ENCODE peak calls at places on chromosome 13, in eight cellular contexts. P is astrocyte; R is left ventricle myocardium inferior; G is small intestine; H is CD8-positive, alpha-beta T cell; Q is fibroblast of lung; W is hepatocyte; C is H1. U is an unnamed sample. For H3K36me3, the result is how much of the 10 kb centered on the place peaks cover.

GRCh38 chr13:29925457-29925856 is 75.0 kb upstream of the UBL3 start:
- DNase-seq in P (peak), R (peak), G (peak), H (no peak), Q (peak), W (peak), C (no peak), U (peak)

GRCh38 chr13:113220877-113221276 is 11.5 kb downstream of the CUL4A start:
- DNase-seq in P (peak), R (peak), G (no peak), H (no peak), Q (peak), W (no peak), C (no peak), U (no peak)

GRCh38 chr13:87123987-87124784 is 547.0 kb upstream of the SLITRK5 start:
- DNase-seq in P (peak), R (peak), G (no peak), H (no peak), Q (peak), W (peak), C (no peak), U (no peak)

GRCh38 chr13:52707375-52707774 is 32.2 kb downstream of the CNMD start:
- DNase-seq in P (no peak), R (no peak), G (no peak), H (no peak), Q (no peak), W (no peak), C (no peak), U (no peak)

GRCh38 chr13:89514534-89515312 is 1832.8 kb upstream of the MIR17HG start:
- DNase-seq in P (peak), R (no peak), G (no peak), H (no peak), Q (peak), W (peak), C (no peak), U (no peak)

GRCh38 chr13:91133941-91134772 is 213.3 kb upstream of the MIR17HG start:
- DNase-seq in P (peak), R (no peak), G (peak), H (no peak), Q (peak), W (peak), C (no peak), U (no peak)

GRCh38 chr13:30551194-30551593 is 66.5 kb upstream of the USPL1 start:
- DNase-seq in P (no peak), R (no peak), G (peak), H (no peak), Q (no peak), W (peak), C (no peak), U (no peak)

GRCh38 chr13:22014469-22014868 is 343.6 kb downstream of the FGF9 start:
- DNase-seq in P (no peak), R (no peak), G (no peak), H (no peak), Q (no peak), W (peak), C (no peak), U (no peak)

GRCh38 chr13:30864352-30865130 is 41.5 kb upstream of the MEDAG start:
- DNase-seq in P (peak), R (no peak), G (no peak), H (no peak), Q (peak), W (peak), C (no peak), U (no peak)

GRCh38 chr13:97318532-97318931 is 96.4 kb downstream of the MBNL2 start:
- DNase-seq in P (no peak), R (no peak), G (no peak), H (no peak), Q (no peak), W (no peak), C (no peak), U (no peak)

GRCh38 chr13:101515504-101515903 is 63.0 kb downstream of the ITGBL1 start:
- DNase-seq in P (no peak), R (no peak), G (no peak), H (no peak), Q (no peak), W (no peak), C (no peak), U (no peak)

GRCh38 chr13:74920361-74920760 is 561.6 kb downstream of the TBC1D4 start:
- DNase-seq in P (no peak), R (no peak), G (no peak), H (no peak), Q (no peak), W (no peak), C (no peak), U (no peak)

GRCh38 chr13:37648604-37649003 is 50.0 kb upstream of the POSTN start:
- DNase-seq in P (peak), R (no peak), G (no peak), H (no peak), Q (peak), W (no peak), C (no peak), U (no peak)

GRCh38 chr13:23161176-23161825 is 19.5 kb upstream of the SGCG start:
- DNase-seq in P (no peak), R (no peak), G (no peak), H (no peak), Q (no peak), W (no peak), C (no peak), U (no peak)

GRCh38 chr13:30308548-30308947 is 1.2 kb upstream of the KATNAL1 start:
- DNase-seq in P (peak), R (no peak), G (no peak), H (no peak), Q (peak), W (peak), C (no peak), U (no peak)

GRCh38 chr13:31742102-31742695 is 2.9 kb downstream of the RXFP2 start:
- DNase-seq in P (peak), R (peak), G (peak), H (peak), Q (peak), W (peak), C (peak), U (no peak)

GRCh38 chr13:73035660-73036059 is 23.1 kb upstream of the KLF5 start:
- DNase-seq in P (no peak), R (no peak), G (no peak), H (no peak), Q (no peak), W (peak), C (no peak), U (no peak)

GRCh38 chr13:27500806-27501534 is 50.6 kb upstream of the MTIF3 start:
- DNase-seq in P (no peak), R (no peak), G (no peak), H (no peak), Q (peak), W (peak), C (no peak), U (no peak)

GRCh38 chr13:94093652-94094310 is 385.7 kb downstream of the DCT start:
- DNase-seq in P (no peak), R (no peak), G (no peak), H (no peak), Q (no peak), W (no peak), C (no peak), U (no peak)

GRCh38 chr13:90950134-90950533 is 397.4 kb upstream of the MIR17HG start:
- DNase-seq in P (no peak), R (no peak), G (no peak), H (no peak), Q (no peak), W (peak), C (no peak), U (no peak)

GRCh38 chr13:108176685-108177274 is 38.6 kb downstream of the LIG4 start:
- DNase-seq in P (no peak), R (no peak), G (peak), H (peak), Q (no peak), W (peak), C (peak), U (no peak)

GRCh38 chr13:113322043-113322461 is 25.0 kb downstream of the LAMP1 start:
- DNase-seq in P (no peak), R (no peak), G (no peak), H (no peak), Q (no peak), W (no peak), C (no peak), U (no peak)

GRCh38 chr13:92719868-92720267 is 506.7 kb upstream of the GPC6 start:
- DNase-seq in P (no peak), R (no peak), G (peak), H (no peak), Q (no peak), W (no peak), C (no peak), U (no peak)

GRCh38 chr13:78201411-78201810 is 282.8 kb upstream of the EDNRB start:
- DNase-seq in P (no peak), R (no peak), G (no peak), H (no peak), Q (no peak), W (no peak), C (no peak), U (no peak)

GRCh38 chr13:21420706-21421105 is 38.4 kb downstream of the ZDHHC20 start:
- DNase-seq in P (peak), R (no peak), G (no peak), H (no peak), Q (peak), W (peak), C (no peak), U (no peak)

GRCh38 chr13:46361535-46361934 is 25.5 kb downstream of the RUBCNL start:
- DNase-seq in P (no peak), R (no peak), G (no peak), H (no peak), Q (no peak), W (no peak), C (no peak), U (no peak)

GRCh38 chr13:73717632-73718031 is 416.6 kb downstream of the KLF12 start:
- DNase-seq in P (peak), R (no peak), G (peak), H (no peak), Q (peak), W (peak), C (no peak), U (no peak)

GRCh38 chr13:51806571-51806970 is 2.6 kb upstream of the DHRS12 start:
- DNase-seq in P (peak), R (no peak), G (peak), H (no peak), Q (peak), W (no peak), C (no peak), U (no peak)

GRCh38 chr13:47480941-47481340 is 520.1 kb downstream of the SUCLA2 start:
- DNase-seq in P (no peak), R (no peak), G (no peak), H (no peak), Q (peak), W (no peak), C (no peak), U (no peak)

GRCh38 chr13:113160983-113161382 is 2.5 kb downstream of the PROZ start:
- DNase-seq in P (no peak), R (no peak), G (no peak), H (no peak), Q (no peak), W (no peak), C (no peak), U (no peak)

GRCh38 chr13:73902847-73903246 is 231.4 kb downstream of the KLF12 start:
- DNase-seq in P (no peak), R (no peak), G (no peak), H (no peak), Q (no peak), W (no peak), C (no peak), U (no peak)

GRCh38 chr13:92966900-92967299 is 259.7 kb upstream of the GPC6 start:
- DNase-seq in P (no peak), R (no peak), G (no peak), H (no peak), Q (no peak), W (no peak), C (no peak), U (no peak)

GRCh38 chr13:104310861-104311260 is 1244.6 kb upstream of the SLC10A2 start:
- DNase-seq in P (no peak), R (no peak), G (no peak), H (no peak), Q (no peak), W (no peak), C (no peak), U (no peak)

GRCh38 chr13:30341815-30342570 is 34.6 kb upstream of the KATNAL1 start:
- DNase-seq in P (peak), R (peak), G (peak), H (no peak), Q (peak), W (peak), C (no peak), U (no peak)

DNA sequence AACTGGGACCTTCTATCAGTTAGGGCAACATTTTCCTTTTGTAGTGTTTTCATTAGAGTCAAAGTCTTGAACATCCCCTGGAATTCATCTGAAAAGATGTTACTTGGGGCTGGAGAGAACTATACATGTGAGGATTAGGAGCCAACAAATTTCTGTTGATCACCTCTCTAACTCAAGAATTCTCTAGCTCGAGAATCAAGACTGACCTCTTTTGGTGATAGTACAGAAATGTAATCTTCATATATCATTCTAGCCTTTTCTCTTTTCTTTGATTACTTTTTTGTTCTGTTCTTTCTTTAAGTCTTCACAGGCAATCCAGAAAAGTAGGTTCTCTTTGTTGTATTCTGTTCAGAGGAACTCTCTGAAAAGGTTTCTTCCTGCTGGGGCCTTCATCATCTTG is 26.4 kb downstream of the ELF1 start:
- DNase-seq in P (no peak), R (no peak), G (no peak), H (no peak), Q (no peak), W (no peak), C (no peak), U (no peak)
- H3K36me3 ChIP-seq in P (under half), R (under half), G (under half), H (under half), Q (under half), W (under half), C (under half), U (under half)

GRCh38 chr13:111259058-111259457 is 61.4 kb upstream of the TEX29 start:
- DNase-seq in P (no peak), R (no peak), G (no peak), H (no peak), Q (no peak), W (no peak), C (peak), U (no peak)

GRCh38 chr13:111258637-111259036 is 61.8 kb upstream of the TEX29 start:
- DNase-seq in P (no peak), R (no peak), G (no peak), H (no peak), Q (no peak), W (no peak), C (peak), U (no peak)

GRCh38 chr13:111255228-111255790 is 65.1 kb upstream of the TEX29 start:
- DNase-seq in P (no peak), R (no peak), G (no peak), H (no peak), Q (no peak), W (no peak), C (peak), U (no peak)

GRCh38 chr13:111256946-111257345 is 63.5 kb upstream of the TEX29 start:
- DNase-seq in P (no peak), R (no peak), G (no peak), H (no peak), Q (no peak), W (no peak), C (no peak), U (no peak)

DNA sequence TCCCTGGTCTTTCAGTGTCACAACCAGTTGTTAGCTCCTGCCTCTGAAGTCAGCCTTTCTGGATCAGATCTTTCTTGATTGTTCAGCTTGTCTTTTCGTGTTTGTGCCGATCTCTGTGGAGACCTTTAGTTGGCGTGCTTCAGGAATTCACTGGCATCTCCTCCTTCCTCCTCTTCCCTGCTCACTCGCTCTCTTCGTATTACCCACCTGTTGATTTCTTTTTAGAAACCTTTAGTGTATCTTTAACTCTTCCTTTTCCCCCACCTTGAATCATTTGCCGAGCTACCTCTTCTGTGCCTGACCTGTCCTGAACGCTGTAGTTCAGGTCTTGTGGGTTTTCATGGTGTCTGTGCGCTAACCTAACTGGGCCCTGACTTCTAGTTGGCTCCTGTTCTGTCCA is 64.0 kb upstream of the TEX29 start:
- DNase-seq in P (no peak), R (no peak), G (no peak), H (no peak), Q (no peak), W (no peak), C (peak), U (no peak)
- H3K36me3 ChIP-seq in P (under half), R (half or more), G (under half), H (under half), Q (under half), W (under half), C (under half), U (under half)

DNA sequence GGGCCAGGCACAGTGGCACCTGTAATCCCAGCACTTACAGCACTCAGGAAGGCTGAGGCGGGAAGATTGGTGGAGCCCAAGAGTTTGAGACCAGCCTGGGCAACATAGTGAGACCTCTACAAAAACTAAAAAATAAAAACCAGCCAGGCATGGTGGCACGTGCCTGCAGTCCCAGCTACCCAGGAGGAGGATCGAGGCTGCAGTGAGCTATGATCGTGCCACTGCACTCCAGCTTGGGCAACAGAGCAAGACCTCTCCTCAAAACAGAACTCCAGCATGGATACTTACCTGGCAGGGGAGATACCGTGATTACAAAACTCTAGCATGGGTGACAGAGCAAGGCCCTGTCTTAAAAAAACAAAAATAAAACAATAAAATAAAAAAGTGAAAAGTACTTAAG is 95.3 kb downstream of the GJA3 start:
- DNase-seq in P (no peak), R (no peak), G (no peak), H (no peak), Q (no peak), W (no peak), C (no peak), U (no peak)
- H3K36me3 ChIP-seq in P (half or more), R (half or more), G (under half), H (half or more), Q (under half), W (under half), C (half or more), U (under half)

GRCh38 chr13:110472904-110473563 is 88.5 kb downstream of the RAB20 start:
- DNase-seq in P (no peak), R (no peak), G (no peak), H (no peak), Q (no peak), W (no peak), C (no peak), U (no peak)

GRCh38 chr13:110471156-110471832 is 90.2 kb downstream of the RAB20 start:
- DNase-seq in P (no peak), R (no peak), G (no peak), H (no peak), Q (no peak), W (no peak), C (no peak), U (no peak)

GRCh38 chr13:110469597-110469996 is 91.9 kb downstream of the RAB20 start:
- DNase-seq in P (no peak), R (no peak), G (no peak), H (no peak), Q (no peak), W (no peak), C (no peak), U (no peak)

GRCh38 chr13:110470272-110471009 is 91.1 kb downstream of the RAB20 start:
- DNase-seq in P (no peak), R (no peak), G (no peak), H (no peak), Q (no peak), W (no peak), C (no peak), U (no peak)

DNA sequence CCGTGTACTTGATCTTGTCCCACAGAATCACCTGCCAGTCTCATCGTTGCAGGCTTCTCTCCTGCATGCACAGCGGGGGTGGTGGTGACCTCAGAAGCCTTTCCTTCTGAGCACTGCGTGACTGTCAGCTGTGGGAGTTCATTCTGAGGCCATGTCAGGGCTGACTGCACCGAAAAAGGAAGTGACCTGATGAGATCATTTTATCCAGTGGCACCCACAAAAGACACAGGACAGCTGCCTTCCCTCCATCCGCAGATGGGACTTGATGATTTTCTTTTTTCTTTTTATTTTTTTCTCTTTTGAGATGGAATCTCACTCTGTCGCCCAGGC is 89.7 kb downstream of the RAB20 start:
- DNase-seq in P (peak), R (peak), G (no peak), H (no peak), Q (peak), W (no peak), C (no peak), U (no peak)
- H3K36me3 ChIP-seq in P (half or more), R (half or more), G (under half), H (under half), Q (under half), W (under half), C (under half), U (under half)

GRCh38 chr13:39130298-39130697 is 92.0 kb downstream of the NHLRC3 start:
- DNase-seq in P (no peak), R (no peak), G (no peak), H (no peak), Q (no peak), W (no peak), C (no peak), U (no peak)
- H3K36me3 ChIP-seq in P (under half), R (under half), G (under half), H (under half), Q (under half), W (under half), C (under half), U (under half)

DNA sequence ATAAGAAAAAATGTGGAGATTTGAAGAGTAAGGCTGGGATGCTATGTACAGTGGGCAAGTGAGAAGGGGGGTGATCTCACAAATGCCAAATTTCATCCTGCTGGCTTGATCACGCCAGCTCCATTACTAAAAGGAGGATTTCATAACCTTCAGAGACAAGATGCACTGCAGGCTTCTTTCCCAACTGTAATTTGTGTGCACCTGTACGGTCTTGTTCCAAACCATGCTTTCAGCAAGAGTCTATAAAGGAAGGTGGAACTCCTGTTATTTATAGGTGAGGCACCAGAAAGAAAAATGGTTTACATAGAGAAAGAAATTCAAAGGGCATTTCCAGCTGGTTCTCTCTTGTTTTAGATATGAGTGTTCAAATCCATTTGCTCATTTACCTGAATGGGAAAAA is 13.3 kb downstream of the EFNB2 start:
- DNase-seq in P (no peak), R (no peak), G (no peak), H (no peak), Q (no peak), W (no peak), C (no peak), U (no peak)
- H3K36me3 ChIP-seq in P (under half), R (under half), G (under half), H (under half), Q (under half), W (under half), C (under half), U (under half)